ENCODE peak calls at places on chromosome 10, in six cellular contexts. G is GM12865, C is ovary, Y is fibroblast of pulmonary artery, H is HCT116, N is epithelial cell of esophagus. T is an unnamed sample.

GRCh38 chr10:106996510-106996909 is 168.0 kb downstream of the SORCS1 start:
- DNase-seq in C (no peak), Y (no peak), N (no peak), H (no peak), G (no peak), T (no peak)

GRCh38 chr10:133168617-133169031 is 8.6 kb downstream of the KNDC1 start:
- DNase-seq in N (no peak), C (no peak), G (no peak), Y (no peak), H (no peak), T (no peak)

GRCh38 chr10:61286695-61287094 is 166.5 kb downstream of the TMEM26 start:
- DNase-seq in Y (no peak), G (peak; percentile 80), N (no peak), H (no peak), C (no peak), T (no peak)

GRCh38 chr10:86368046-86368445 is 1.5 kb upstream of the GRID1 start:
- DNase-seq in H (no peak), C (no peak), G (no peak), N (no peak), Y (no peak), T (no peak)

GRCh38 chr10:13614530-13615332 is 28.0 kb downstream of the PRPF18 start:
- DNase-seq in G (no peak), N (peak; percentile 39), Y (peak; percentile 44), C (no peak), H (no peak), T (no peak)

GRCh38 chr10:10055656-10056445 is 961.8 kb upstream of the CELF2 start:
- DNase-seq in H (no peak), C (no peak), G (no peak), Y (peak; percentile 34), N (no peak), T (no peak)

GRCh38 chr10:7561216-7561893 is 105.4 kb downstream of the ITIH5 start:
- DNase-seq in N (no peak), Y (peak; percentile 29), C (peak; percentile 51), G (no peak), H (no peak), T (no peak)

GRCh38 chr10:125014984-125015944 is 73.3 kb downstream of the ZRANB1 start:
- DNase-seq in Y (no peak), C (no peak), H (no peak), N (no peak), G (no peak), T (no peak)

GRCh38 chr10:62062752-62063512 is 161.4 kb downstream of the ARID5B start:
- DNase-seq in G (no peak), C (no peak), H (no peak), Y (no peak), N (no peak), T (no peak)

GRCh38 chr10:59434463-59435326 is 72.3 kb upstream of the FAM13C start:
- DNase-seq in G (no peak), Y (peak; percentile 50), N (peak; percentile 55), C (no peak), H (no peak), T (peak; percentile 22)

GRCh38 chr10:80206277-80206655 is 929 bp upstream of the ANXA11 start:
- DNase-seq in G (no peak), Y (no peak), N (no peak), C (no peak), H (no peak), T (no peak)
- H3K4me3 ChIP-seq in G (peak overlapping the region; percentile 67), Y (no peak overlapping the region), N (no peak overlapping the region), C (no peak overlapping the region), H (peak overlapping the region; percentile 87), T (no peak overlapping the region)

DNA sequence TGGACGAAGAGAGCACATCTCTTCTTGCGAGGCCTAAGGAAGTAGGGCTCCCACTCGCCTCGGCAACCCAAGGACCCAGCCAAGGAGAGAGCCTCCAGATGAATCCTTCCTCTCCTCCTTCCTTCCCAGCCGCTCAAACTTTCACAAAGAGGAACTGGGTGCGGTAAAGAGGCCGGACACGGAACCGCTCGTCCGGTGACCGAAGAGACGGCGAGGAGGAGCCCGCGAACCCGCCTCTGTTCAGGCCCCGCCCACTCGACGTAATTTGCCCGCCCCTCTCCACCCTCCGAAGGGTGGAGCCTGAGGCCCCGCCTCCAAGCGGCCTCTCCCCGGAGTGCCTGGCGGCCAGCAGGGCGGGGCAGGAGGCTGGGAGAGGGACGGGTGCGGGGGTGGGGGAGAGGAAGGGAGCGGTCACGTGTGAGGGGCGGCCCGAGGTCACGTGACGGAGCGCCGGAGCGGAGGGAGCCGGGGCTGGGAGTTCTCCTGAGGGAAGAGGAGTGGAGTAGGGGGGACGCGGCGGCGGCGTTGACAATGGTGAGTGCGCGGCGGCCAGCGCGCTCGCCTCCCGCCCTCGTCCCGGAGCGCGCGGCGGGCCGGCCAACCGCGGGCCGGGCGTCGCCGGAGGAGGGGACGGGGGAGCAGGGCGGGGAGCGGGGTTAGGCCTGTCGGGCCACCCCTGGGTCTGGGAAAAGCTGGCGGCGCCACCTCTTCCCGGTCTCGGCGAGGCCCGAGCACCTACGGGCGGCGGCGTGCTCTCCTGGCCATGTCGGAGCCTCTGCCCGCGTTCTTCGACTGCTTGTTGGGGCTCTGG is at the start of gene VPS26A:
- DNase-seq in G (peak; percentile 99), C (peak; percentile 99), N (peak; percentile 99), H (peak; percentile 94), Y (peak; percentile 98), T (peak; percentile 61)
- TF ChIP-seq CTCF in G (peak; percentile 49), C (no peak), N (no peak), H (no peak), Y (no peak), T (peak; percentile 47)

GRCh38 chr10:74079028-74079913 is 71.4 kb downstream of the AP3M1 start:
- DNase-seq in N (no peak), H (no peak), C (no peak), G (no peak), Y (peak; percentile 50), T (no peak)
- H3K4me3 ChIP-seq in N (no peak overlapping the region), H (peak overlapping the region; percentile 7), C (no peak overlapping the region), G (no peak overlapping the region), Y (no peak overlapping the region), T (no peak overlapping the region)

DNA sequence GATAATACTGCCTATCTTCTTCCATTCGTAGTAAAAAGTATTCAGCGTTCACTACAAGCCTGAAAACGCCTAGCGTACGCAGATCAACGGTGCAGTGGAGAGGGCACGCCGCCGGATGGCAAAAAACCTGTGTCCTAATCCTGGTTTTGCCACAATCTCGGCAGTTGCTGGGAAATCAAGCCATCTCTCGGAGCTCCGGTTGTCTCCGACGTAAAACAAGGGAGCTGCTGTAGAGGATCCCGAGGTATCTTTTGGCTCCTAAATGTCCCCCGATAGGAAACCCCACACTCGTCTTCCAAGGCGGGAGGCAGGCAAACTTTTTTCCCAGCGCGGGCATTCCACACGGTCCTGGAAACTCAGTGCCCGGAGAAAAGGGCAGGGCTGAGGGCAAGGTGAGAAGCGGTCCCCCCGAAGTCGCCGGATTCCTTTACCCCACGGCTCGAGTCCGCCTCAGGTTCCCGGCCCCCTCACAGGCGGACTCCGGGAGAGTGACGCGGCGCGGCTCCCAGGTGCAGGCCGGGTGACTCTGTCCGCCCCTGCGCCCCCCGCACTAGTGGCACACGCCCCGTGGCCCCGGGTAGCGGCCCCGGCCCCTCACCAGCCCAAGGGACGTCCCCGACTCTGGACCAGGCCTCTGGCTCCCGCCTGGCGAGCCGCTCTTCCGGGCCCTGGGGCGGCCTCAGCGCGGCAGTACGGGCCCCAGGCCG is 649 bp downstream of the IDE start:
- DNase-seq in N (peak; percentile 51), Y (peak; percentile 52), C (peak; percentile 27), H (no peak), G (peak; percentile 47), T (no peak)
- TF ChIP-seq CTCF in N (no peak), Y (peak; percentile 18), C (no peak), H (peak; percentile 18), G (no peak), T (no peak)